ENCODE peak calls at places on chromosomes 5 and 9, in five cellular contexts. One of them, this sample, is unnamed.

GRCh38 chr9:125630436-125630835 is 76.6 kb downstream of the MAPKAP1 start:
- DNase-seq in fibroblast of the aortic adventitia: peak
- DNase-seq in head of caudate nucleus: no peak
- DNase-seq in suprapubic skin: no peak
- DNase-seq in germinal center: no peak
- DNase-seq in this sample: no peak

GRCh38 chr9:111161015-111161415 is 122.7 kb upstream of the LPAR1 start:
- DNase-seq in head of caudate nucleus: no peak
- DNase-seq in germinal center: no peak
- DNase-seq in suprapubic skin: no peak
- DNase-seq in fibroblast of the aortic adventitia: peak
- DNase-seq in this sample: no peak

GRCh38 chr5:147170603-147171002 is 64.2 kb upstream of the STK32A start:
- DNase-seq in suprapubic skin: no peak
- DNase-seq in germinal center: no peak
- DNase-seq in head of caudate nucleus: no peak
- DNase-seq in fibroblast of the aortic adventitia: no peak
- DNase-seq in this sample: no peak

GRCh38 chr5:39080597-39081204 is 6.5 kb upstream of the RICTOR start:
- DNase-seq in fibroblast of the aortic adventitia: peak
- DNase-seq in germinal center: peak
- DNase-seq in head of caudate nucleus: peak
- DNase-seq in suprapubic skin: no peak
- DNase-seq in this sample: peak

GRCh38 chr5:177611446-177612214 is 11.7 kb downstream of the B4GALT7 start:
- DNase-seq in suprapubic skin: no peak
- DNase-seq in germinal center: no peak
- DNase-seq in head of caudate nucleus: no peak
- DNase-seq in fibroblast of the aortic adventitia: no peak
- DNase-seq in this sample: no peak

GRCh38 chr5:17069995-17070405 is 133.9 kb upstream of the MYO10 start:
- DNase-seq in fibroblast of the aortic adventitia: peak
- DNase-seq in head of caudate nucleus: no peak
- DNase-seq in suprapubic skin: no peak
- DNase-seq in germinal center: no peak
- DNase-seq in this sample: no peak

GRCh38 chr9:116154334-116154975 is 864 bp downstream of the PAPPA start:
- DNase-seq in head of caudate nucleus: no peak
- DNase-seq in suprapubic skin: no peak
- DNase-seq in germinal center: no peak
- DNase-seq in fibroblast of the aortic adventitia: no peak
- DNase-seq in this sample: no peak

GRCh38 chr5:117160361-117160760 is 585.7 kb upstream of the SEMA6A start:
- DNase-seq in suprapubic skin: no peak
- DNase-seq in fibroblast of the aortic adventitia: no peak
- DNase-seq in head of caudate nucleus: no peak
- DNase-seq in germinal center: no peak
- DNase-seq in this sample: no peak

GRCh38 chr5:169003721-169004481 is 297.0 kb downstream of the SLIT3 start:
- DNase-seq in fibroblast of the aortic adventitia: peak
- DNase-seq in head of caudate nucleus: peak
- DNase-seq in germinal center: no peak
- DNase-seq in suprapubic skin: no peak
- DNase-seq in this sample: no peak

GRCh38 chr9:129175825-129176633 is 2.0 kb downstream of the IER5L start:
- DNase-seq in germinal center: peak
- DNase-seq in fibroblast of the aortic adventitia: peak
- DNase-seq in suprapubic skin: peak
- DNase-seq in head of caudate nucleus: peak
- DNase-seq in this sample: peak

GRCh38 chr9:112041536-112042243 is 133.4 kb downstream of the SUSD1 start:
- DNase-seq in head of caudate nucleus: no peak
- DNase-seq in suprapubic skin: no peak
- DNase-seq in germinal center: no peak
- DNase-seq in fibroblast of the aortic adventitia: peak
- DNase-seq in this sample: no peak